ENCODE peak calls at places on chromosomes 12 and 14, in six cellular contexts. One of them, this sample, is unnamed. For H3K4me1, the result is how much of the 10 kb centered on the place peaks cover.

GRCh38 chr14:67515386-67516079 is 17.6 kb upstream of the PLEKHH1 start:
- DNase-seq in A549: no peak
- DNase-seq in transverse colon: no peak
- DNase-seq in tibial nerve: no peak
- DNase-seq in ovary: no peak
- DNase-seq in upper lobe of left lung: no peak
- DNase-seq in this sample: peak

GRCh38 chr12:84408936-84409335 is 503.7 kb downstream of the SLC6A15 start:
- DNase-seq in tibial nerve: no peak
- DNase-seq in transverse colon: no peak
- DNase-seq in A549: no peak
- DNase-seq in ovary: no peak
- DNase-seq in upper lobe of left lung: no peak
- DNase-seq in this sample: no peak

GRCh38 chr12:2492166-2492705 is 302.5 kb upstream of the FKBP4 start:
- DNase-seq in tibial nerve: no peak
- DNase-seq in upper lobe of left lung: no peak
- DNase-seq in ovary: no peak
- DNase-seq in A549: no peak
- DNase-seq in transverse colon: no peak
- DNase-seq in this sample: no peak

GRCh38 chr12:120101617-120102016 is 14.9 kb downstream of the RAB35 start:
- DNase-seq in ovary: no peak
- DNase-seq in transverse colon: no peak
- DNase-seq in A549: no peak
- DNase-seq in upper lobe of left lung: no peak
- DNase-seq in tibial nerve: no peak
- DNase-seq in this sample: peak

GRCh38 chr14:72701232-72701555 is 192.7 kb downstream of the DPF3 start:
- DNase-seq in tibial nerve: no peak
- DNase-seq in A549: no peak
- DNase-seq in transverse colon: no peak
- DNase-seq in upper lobe of left lung: no peak
- DNase-seq in ovary: no peak
- DNase-seq in this sample: no peak

GRCh38 chr12:1978078-1978477 is 26.2 kb downstream of the DCP1B start:
- DNase-seq in transverse colon: no peak
- DNase-seq in ovary: peak
- DNase-seq in tibial nerve: peak
- DNase-seq in upper lobe of left lung: no peak
- DNase-seq in A549: no peak
- DNase-seq in this sample: no peak

GRCh38 chr14:77000340-77001235 is 27.9 kb downstream of the IRF2BPL start:
- DNase-seq in transverse colon: no peak
- DNase-seq in ovary: peak
- DNase-seq in A549: no peak
- DNase-seq in upper lobe of left lung: no peak
- DNase-seq in tibial nerve: no peak
- DNase-seq in this sample: peak

GRCh38 chr14:41817626-41818025 is 210.9 kb downstream of the LRFN5 start:
- DNase-seq in ovary: no peak
- DNase-seq in transverse colon: no peak
- DNase-seq in tibial nerve: no peak
- DNase-seq in upper lobe of left lung: no peak
- DNase-seq in A549: no peak
- DNase-seq in this sample: no peak

GRCh38 chr12:52295663-52296062 is 4.3 kb upstream of the KRT81 start:
- DNase-seq in ovary: no peak
- DNase-seq in tibial nerve: no peak
- DNase-seq in transverse colon: no peak
- DNase-seq in upper lobe of left lung: no peak
- DNase-seq in A549: no peak
- DNase-seq in this sample: no peak

GRCh38 chr12:100154472-100155247 is 12.0 kb upstream of the BLTP3B start:
- DNase-seq in tibial nerve: peak
- DNase-seq in ovary: peak
- DNase-seq in upper lobe of left lung: no peak
- DNase-seq in A549: peak
- DNase-seq in transverse colon: peak
- DNase-seq in this sample: peak

GRCh38 chr14:77965919-77966435 is 166.1 kb downstream of the ADCK1 start:
- DNase-seq in tibial nerve: no peak
- DNase-seq in ovary: no peak
- DNase-seq in transverse colon: no peak
- DNase-seq in A549: peak
- DNase-seq in upper lobe of left lung: peak
- DNase-seq in this sample: peak

GRCh38 chr12:70918321-70918720 is 2.2 kb downstream of the PTPRR start:
- DNase-seq in upper lobe of left lung: no peak
- DNase-seq in ovary: no peak
- DNase-seq in A549: no peak
- DNase-seq in tibial nerve: no peak
- DNase-seq in transverse colon: no peak
- DNase-seq in this sample: no peak

GRCh38 chr12:111585619-111586135 is 13.4 kb downstream of the ATXN2 start:
- DNase-seq in tibial nerve: no peak
- DNase-seq in transverse colon: no peak
- DNase-seq in ovary: no peak
- DNase-seq in A549: no peak
- DNase-seq in upper lobe of left lung: no peak
- DNase-seq in this sample: no peak

GRCh38 chr14:104676694-104677505 is 12.5 kb upstream of the INF2 start:
- DNase-seq in ovary: no peak
- DNase-seq in upper lobe of left lung: peak
- DNase-seq in A549: no peak
- DNase-seq in tibial nerve: no peak
- DNase-seq in transverse colon: peak
- DNase-seq in this sample: no peak

GRCh38 chr12:16299403-16299802 is 21.9 kb upstream of the SLC15A5 start:
- DNase-seq in A549: no peak
- DNase-seq in upper lobe of left lung: no peak
- DNase-seq in tibial nerve: no peak
- DNase-seq in ovary: no peak
- DNase-seq in transverse colon: peak
- DNase-seq in this sample: no peak

GRCh38 chr14:31941487-31941886 is 135.6 kb upstream of the ARHGAP5 start:
- DNase-seq in ovary: no peak
- DNase-seq in transverse colon: no peak
- DNase-seq in A549: no peak
- DNase-seq in upper lobe of left lung: no peak
- DNase-seq in tibial nerve: no peak
- DNase-seq in this sample: no peak

GRCh38 chr12:58557156-58557555 is 363.1 kb downstream of the LRIG3 start:
- DNase-seq in upper lobe of left lung: no peak
- DNase-seq in ovary: no peak
- DNase-seq in A549: no peak
- DNase-seq in tibial nerve: no peak
- DNase-seq in transverse colon: no peak
- DNase-seq in this sample: no peak

GRCh38 chr12:110590806-110591326 is 7.7 kb upstream of the PPTC7 start:
- DNase-seq in ovary: no peak
- DNase-seq in tibial nerve: no peak
- DNase-seq in upper lobe of left lung: no peak
- DNase-seq in transverse colon: no peak
- DNase-seq in A549: no peak
- DNase-seq in this sample: no peak

GRCh38 chr14:74733241-74733640 is 20.3 kb downstream of the FCF1 start:
- DNase-seq in tibial nerve: no peak
- DNase-seq in transverse colon: no peak
- DNase-seq in ovary: no peak
- DNase-seq in upper lobe of left lung: no peak
- DNase-seq in A549: no peak
- DNase-seq in this sample: no peak

GRCh38 chr14:89907655-89908054 is 46.9 kb downstream of the EFCAB11 start:
- DNase-seq in tibial nerve: no peak
- DNase-seq in A549: no peak
- DNase-seq in transverse colon: no peak
- DNase-seq in ovary: no peak
- DNase-seq in upper lobe of left lung: no peak
- DNase-seq in this sample: no peak

GRCh38 chr14:87443787-87444186 is 549.2 kb downstream of the GALC start:
- DNase-seq in tibial nerve: no peak
- DNase-seq in ovary: no peak
- DNase-seq in transverse colon: no peak
- DNase-seq in A549: no peak
- DNase-seq in upper lobe of left lung: no peak
- DNase-seq in this sample: no peak

GRCh38 chr12:66695130-66695529 is 16.3 kb upstream of the GRIP1 start:
- DNase-seq in A549: no peak
- DNase-seq in ovary: no peak
- DNase-seq in upper lobe of left lung: no peak
- DNase-seq in transverse colon: no peak
- DNase-seq in tibial nerve: no peak
- DNase-seq in this sample: peak

GRCh38 chr12:66693901-66694513 is 15.1 kb upstream of the GRIP1 start:
- DNase-seq in ovary: no peak
- DNase-seq in transverse colon: no peak
- DNase-seq in upper lobe of left lung: no peak
- DNase-seq in A549: peak
- DNase-seq in tibial nerve: no peak
- DNase-seq in this sample: no peak

GRCh38 chr12:66692986-66693385 is 14.1 kb upstream of the GRIP1 start:
- DNase-seq in upper lobe of left lung: no peak
- DNase-seq in ovary: no peak
- DNase-seq in tibial nerve: no peak
- DNase-seq in A549: no peak
- DNase-seq in transverse colon: no peak
- DNase-seq in this sample: no peak

GRCh38 chr12:66694666-66695065 is 15.8 kb upstream of the GRIP1 start:
- DNase-seq in transverse colon: no peak
- DNase-seq in ovary: no peak
- DNase-seq in upper lobe of left lung: no peak
- DNase-seq in A549: no peak
- DNase-seq in tibial nerve: no peak
- DNase-seq in this sample: no peak

GRCh38 chr12:66692170-66692569 is 13.3 kb upstream of the GRIP1 start:
- DNase-seq in A549: no peak
- DNase-seq in upper lobe of left lung: no peak
- DNase-seq in tibial nerve: no peak
- DNase-seq in ovary: no peak
- DNase-seq in transverse colon: no peak
- DNase-seq in this sample: no peak
- H3K4me1 ChIP-seq in A549: under half
- H3K4me1 ChIP-seq in upper lobe of left lung: under half
- H3K4me1 ChIP-seq in tibial nerve: under half
- H3K4me1 ChIP-seq in ovary: under half
- H3K4me1 ChIP-seq in transverse colon: under half
- H3K4me1 ChIP-seq in this sample: under half

DNA sequence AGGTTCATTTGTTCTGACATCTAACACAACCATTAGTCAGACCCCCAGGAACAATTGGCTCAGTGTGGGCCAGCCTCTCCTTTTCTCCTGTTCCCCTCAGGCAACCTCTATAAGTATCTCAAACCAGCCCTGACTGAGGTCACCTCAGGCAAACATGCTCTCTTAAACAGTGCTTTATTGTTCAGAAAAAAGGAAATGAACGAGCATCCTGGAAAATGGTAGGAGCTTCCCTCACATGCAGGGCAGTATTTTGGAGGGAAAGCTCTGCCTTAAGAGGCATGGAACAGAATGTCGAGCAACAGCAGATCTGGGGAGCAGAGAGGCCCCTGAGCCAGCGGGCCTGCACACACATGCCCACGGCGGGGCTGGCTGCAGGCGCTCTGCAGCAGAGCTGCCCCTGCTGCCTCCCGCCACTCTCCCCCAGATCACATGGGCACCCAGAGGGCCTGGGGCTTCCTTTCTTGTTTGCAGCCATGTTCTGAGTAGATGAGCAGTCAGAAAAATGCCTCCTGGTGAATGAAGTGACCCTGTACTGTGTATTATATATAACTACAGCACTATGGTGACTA is 42.0 kb downstream of the MOK start:
- DNase-seq in upper lobe of left lung: peak
- DNase-seq in tibial nerve: no peak
- DNase-seq in ovary: no peak
- DNase-seq in A549: peak
- DNase-seq in transverse colon: no peak
- DNase-seq in this sample: no peak
- TF ChIP-seq EP300 in upper lobe of left lung: no peak
- TF ChIP-seq EP300 in tibial nerve: no peak
- TF ChIP-seq EP300 in ovary: no peak
- TF ChIP-seq EP300 in A549: no peak
- TF ChIP-seq EP300 in transverse colon: no peak
- TF ChIP-seq EP300 in this sample: no peak

DNA sequence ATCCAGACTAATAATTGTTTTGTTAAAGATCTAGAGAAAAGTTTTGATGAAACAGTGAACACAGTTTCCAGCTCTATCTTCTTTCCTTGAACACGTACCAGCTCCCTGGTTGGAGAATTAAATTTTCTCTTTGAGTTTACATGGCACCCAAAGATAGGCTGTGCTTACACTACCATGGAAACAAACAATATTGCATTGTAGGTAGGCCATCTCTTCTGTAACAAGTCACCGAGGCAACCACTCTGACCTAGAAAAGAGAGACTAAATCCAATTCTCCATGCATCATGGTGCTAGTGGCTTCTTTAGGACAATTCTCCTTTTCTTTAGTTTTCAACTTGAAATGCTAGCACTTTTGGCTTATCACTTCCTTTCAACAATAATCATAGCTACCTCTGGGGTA is 9.9 kb downstream of the BMAL2 start:
- DNase-seq in ovary: no peak
- DNase-seq in transverse colon: no peak
- DNase-seq in upper lobe of left lung: no peak
- DNase-seq in A549: no peak
- DNase-seq in tibial nerve: no peak
- DNase-seq in this sample: no peak
- H3K4me1 ChIP-seq in ovary: under half
- H3K4me1 ChIP-seq in transverse colon: under half
- H3K4me1 ChIP-seq in upper lobe of left lung: under half
- H3K4me1 ChIP-seq in A549: under half
- H3K4me1 ChIP-seq in tibial nerve: under half
- H3K4me1 ChIP-seq in this sample: under half

GRCh38 chr14:82861321-82861720 is 1327.7 kb upstream of the SEL1L start:
- DNase-seq in ovary: no peak
- DNase-seq in upper lobe of left lung: no peak
- DNase-seq in transverse colon: no peak
- DNase-seq in tibial nerve: no peak
- DNase-seq in A549: no peak
- DNase-seq in this sample: no peak
- TF ChIP-seq EP300 in ovary: no peak
- TF ChIP-seq EP300 in upper lobe of left lung: no peak
- TF ChIP-seq EP300 in transverse colon: no peak
- TF ChIP-seq EP300 in tibial nerve: no peak
- TF ChIP-seq EP300 in A549: no peak
- TF ChIP-seq EP300 in this sample: no peak

DNA sequence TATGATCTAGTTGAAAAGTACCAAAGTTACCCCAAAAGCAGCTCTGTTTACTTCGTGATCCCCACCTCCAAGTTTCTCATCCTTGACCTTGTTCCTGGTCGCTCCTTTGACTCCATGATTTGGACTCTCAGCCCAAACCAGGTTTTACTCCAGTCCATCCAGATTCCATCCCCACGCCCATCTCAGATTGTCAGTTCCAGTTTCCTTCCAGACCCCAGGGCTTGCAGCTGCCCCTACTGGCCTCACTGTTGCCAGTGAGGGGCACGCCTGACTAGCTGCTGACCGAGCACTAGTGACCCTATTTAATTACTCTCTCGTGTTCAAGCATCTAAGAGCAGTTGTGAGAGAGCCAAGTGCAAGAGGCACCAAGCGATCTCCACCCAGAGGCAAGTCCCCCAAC is 155.1 kb upstream of the MAX start:
- DNase-seq in transverse colon: no peak
- DNase-seq in tibial nerve: no peak
- DNase-seq in A549: no peak
- DNase-seq in upper lobe of left lung: no peak
- DNase-seq in ovary: no peak
- DNase-seq in this sample: no peak
- H3K4me1 ChIP-seq in transverse colon: under half
- H3K4me1 ChIP-seq in tibial nerve: under half
- H3K4me1 ChIP-seq in A549: half or more
- H3K4me1 ChIP-seq in upper lobe of left lung: under half
- H3K4me1 ChIP-seq in ovary: under half
- H3K4me1 ChIP-seq in this sample: half or more